ENCODE peak calls at places on chromosome 13, in nine cellular contexts. X, Q, F, H, W, Y, E, V and C are unnamed samples.

GRCh38 chr13:72808917-72809500 is 27.1 kb downstream of the PIBF1 start:
- DNase-seq in X (no peak), Q (no peak), F (no peak), H (no peak), W (no peak), Y (no peak), E (no peak), V (no peak), C (no peak)

GRCh38 chr13:67971291-67971690 is 741.2 kb upstream of the PCDH9 start:
- DNase-seq in X (no peak), Q (no peak), F (no peak), H (no peak), W (no peak), Y (no peak), E (no peak), V (no peak), C (no peak)

GRCh38 chr13:80047406-80047805 is 293.5 kb downstream of the SPRY2 start:
- DNase-seq in X (no peak), Q (no peak), F (no peak), H (no peak), W (no peak), Y (peak), E (no peak), V (no peak), C (no peak)

GRCh38 chr13:112648966-112649690 is 40.7 kb upstream of the ATP11A start:
- DNase-seq in X (no peak), Q (no peak), F (no peak), H (no peak), W (peak), Y (no peak), E (no peak), V (no peak), C (no peak)

GRCh38 chr13:95714142-95714832 is 37.3 kb downstream of the DNAJC3 start:
- DNase-seq in X (peak), Q (no peak), F (no peak), H (no peak), W (no peak), Y (peak), E (peak), V (no peak), C (no peak)

GRCh38 chr13:59435024-59435423 is 728.7 kb downstream of the DIAPH3 start:
- DNase-seq in X (no peak), Q (no peak), F (no peak), H (no peak), W (no peak), Y (no peak), E (no peak), V (no peak), C (no peak)

GRCh38 chr13:106990594-106990993 is 422.7 kb upstream of the ARGLU1 start:
- DNase-seq in X (peak), Q (no peak), F (no peak), H (no peak), W (no peak), Y (no peak), E (no peak), V (no peak), C (no peak)

GRCh38 chr13:21124853-21125252 is 51.5 kb downstream of the SKA3 start:
- DNase-seq in X (no peak), Q (peak), F (peak), H (no peak), W (no peak), Y (peak), E (no peak), V (no peak), C (peak)

GRCh38 chr13:106182404-106182803 is 353.1 kb downstream of the EFNB2 start:
- DNase-seq in X (peak), Q (no peak), F (no peak), H (no peak), W (no peak), Y (peak), E (peak), V (no peak), C (no peak)

GRCh38 chr13:41061914-41062837 is 867 bp downstream of the WBP4 start:
- DNase-seq in X (no peak), Q (no peak), F (no peak), H (no peak), W (no peak), Y (peak), E (no peak), V (no peak), C (no peak)

GRCh38 chr13:40120781-40121180 is 465.3 kb downstream of the COG6 start:
- DNase-seq in X (no peak), Q (no peak), F (no peak), H (no peak), W (no peak), Y (no peak), E (no peak), V (no peak), C (no peak)

GRCh38 chr13:111490611-111491010 is 170.2 kb downstream of the TEX29 start:
- DNase-seq in X (no peak), Q (no peak), F (no peak), H (no peak), W (peak), Y (no peak), E (no peak), V (no peak), C (no peak)

GRCh38 chr13:50244913-50245574 is 229.8 kb downstream of the KCNRG start:
- DNase-seq in X (peak), Q (peak), F (no peak), H (no peak), W (no peak), Y (peak), E (peak), V (no peak), C (no peak)